ENCODE peak calls at places on chromosomes 16 and 17, in nine cellular contexts. R, L, J, V, Q, H, X, M and C are unnamed samples. For H3K9me3, the result is how much of the 10 kb centered on the place peaks cover.

GRCh38 chr17:3033248-3033640 is 30.2 kb downstream of the OR1D5 start:
- DNase-seq in M (no peak), V (no peak), Q (no peak), X (no peak), H (no peak), L (no peak), J (no peak), R (no peak), C (no peak)

GRCh38 chr17:74768069-74768762 is 7.9 kb downstream of the NAT9 start:
- DNase-seq in X (peak), Q (peak), V (no peak), L (no peak), R (no peak), H (peak), M (no peak), J (no peak), C (peak)

GRCh38 chr17:45145035-45145389 is 3.3 kb upstream of the HEXIM1 start:
- DNase-seq in L (no peak), V (no peak), Q (no peak), X (peak), H (no peak), M (no peak), R (no peak), J (peak), C (peak)

GRCh38 chr16:58027341-58028167 is 2.0 kb downstream of the MMP15 start:
- DNase-seq in V (no peak), R (no peak), J (no peak), M (no peak), X (no peak), L (peak), H (no peak), Q (peak), C (peak)

GRCh38 chr16:84532299-84532724 is 27.9 kb upstream of the MEAK7 start:
- DNase-seq in M (no peak), R (no peak), J (peak), Q (peak), V (peak), X (peak), H (peak), L (peak), C (peak)

GRCh38 chr17:40553694-40554534 is 11.4 kb downstream of the CCR7 start:
- DNase-seq in L (no peak), Q (peak), V (peak), J (peak), M (no peak), R (no peak), X (peak), H (peak), C (peak)

GRCh38 chr16:67235816-67236547 is 9.1 kb downstream of the TMEM208 start:
- DNase-seq in V (no peak), H (no peak), L (no peak), R (no peak), X (no peak), M (peak), J (no peak), Q (no peak), C (no peak)

GRCh38 chr17:45170976-45171337 is 9.3 kb downstream of the HEXIM2 start:
- DNase-seq in Q (peak), L (no peak), M (no peak), R (no peak), X (peak), H (peak), J (peak), V (peak), C (peak)

GRCh38 chr17:48149174-48150106 is 41.9 kb downstream of the SNX11 start:
- DNase-seq in R (no peak), M (no peak), V (no peak), Q (no peak), H (no peak), X (no peak), J (no peak), L (peak), C (no peak)

GRCh38 chr17:76243826-76244679 is 3.8 kb upstream of the RNF157 start:
- DNase-seq in V (no peak), Q (no peak), X (no peak), H (no peak), R (no peak), J (no peak), M (no peak), L (no peak), C (no peak)

GRCh38 chr17:56577810-56578209 is 15.7 kb upstream of the NOG start:
- DNase-seq in R (no peak), Q (peak), J (no peak), M (no peak), V (no peak), X (no peak), H (no peak), L (no peak), C (peak)

DNA sequence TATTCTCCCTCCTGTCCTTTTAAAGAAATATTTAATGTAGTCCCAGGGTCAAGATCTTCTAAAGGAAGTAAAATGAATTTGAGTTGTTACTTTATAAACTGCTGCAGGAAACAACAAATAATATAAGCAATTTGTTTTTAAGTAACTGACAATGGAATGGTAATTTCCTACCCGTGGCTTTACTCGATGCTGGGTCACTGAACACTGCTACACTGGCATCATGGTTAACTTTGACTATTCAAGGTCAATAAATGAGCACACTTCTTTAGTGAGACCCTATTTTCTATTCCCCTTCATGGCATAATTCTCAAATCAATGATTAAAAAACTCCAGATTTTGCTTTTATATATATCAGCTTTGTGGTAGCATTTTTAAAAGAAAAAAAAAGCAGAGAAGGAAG is 22.1 kb upstream of the ERCC4 start:
- DNase-seq in V (no peak), H (no peak), R (no peak), Q (no peak), M (no peak), J (no peak), X (no peak), L (no peak), C (no peak)
- H3K9me3 ChIP-seq in V (under half), H (under half), R (under half), Q (under half), M (under half), J (under half), X (under half), L (under half), C (under half)

DNA sequence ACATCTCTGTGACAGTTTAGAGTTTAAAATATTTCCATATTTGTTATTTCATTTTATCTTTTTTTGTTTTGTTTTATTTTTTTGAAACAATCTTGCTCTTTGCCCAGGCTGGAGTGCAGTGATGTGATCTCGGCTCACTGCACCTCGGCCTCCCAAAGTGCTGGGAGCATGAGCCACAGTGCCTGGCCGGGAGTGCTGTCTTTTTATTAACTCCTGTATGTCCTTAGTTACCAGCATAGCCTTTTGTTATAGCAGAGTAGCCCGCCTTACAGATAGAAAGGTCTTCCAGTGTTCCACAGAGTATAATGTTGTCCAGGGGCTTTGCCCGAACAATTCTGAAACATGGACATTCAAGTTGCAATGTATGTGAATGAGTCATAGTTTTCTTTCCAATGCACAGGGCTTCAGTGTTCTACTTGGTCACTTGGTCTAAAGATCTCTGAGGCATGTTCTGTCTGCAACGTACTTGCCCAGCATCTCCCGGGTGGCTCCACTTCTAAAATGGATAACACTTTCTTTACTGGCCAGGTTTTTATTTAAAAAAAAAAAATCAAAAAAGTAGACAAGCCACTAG is 125.6 kb downstream of the KCNJ18 start:
- DNase-seq in J (no peak), M (no peak), X (no peak), L (no peak), R (no peak), V (no peak), Q (no peak), H (no peak), C (no peak)
- H3K9me3 ChIP-seq in J (under half), M (under half), X (under half), L (under half), R (under half), V (under half), Q (under half), H (under half), C (under half)

GRCh38 chr17:22304667-22305303 is 612.5 kb downstream of the KCNJ18 start:
- DNase-seq in R (no peak), H (no peak), Q (no peak), J (no peak), X (no peak), M (no peak), L (no peak), V (no peak), C (no peak)
- H3K9me3 ChIP-seq in R (under half), H (under half), Q (under half), J (under half), X (under half), M (under half), L (under half), V (under half), C (under half)

GRCh38 chr17:55290721-55291507 is 26.2 kb downstream of the HLF start:
- DNase-seq in X (no peak), V (no peak), R (no peak), H (no peak), J (no peak), Q (no peak), M (no peak), L (no peak), C (no peak)
- H3K9me3 ChIP-seq in X (under half), V (under half), R (under half), H (under half), J (under half), Q (under half), M (under half), L (under half), C (under half)

GRCh38 chr17:28256370-28256769 is 62.6 kb upstream of the TMEM97 start:
- DNase-seq in Q (no peak), X (no peak), L (no peak), V (no peak), M (no peak), H (no peak), R (no peak), J (no peak), C (no peak)
- H3K9me3 ChIP-seq in Q (under half), X (under half), L (under half), V (under half), M (under half), H (under half), R (under half), J (under half), C (under half)

GRCh38 chr17:51435171-51435552 is 174.8 kb downstream of the UTP18 start:
- DNase-seq in L (no peak), M (no peak), X (no peak), J (no peak), Q (no peak), H (no peak), R (no peak), V (no peak), C (no peak)

GRCh38 chr17:51441431-51441830 is 181.1 kb downstream of the UTP18 start:
- DNase-seq in J (no peak), L (no peak), Q (no peak), X (no peak), H (no peak), M (no peak), V (no peak), R (no peak), C (no peak)

GRCh38 chr17:51435641-51436091 is 175.3 kb downstream of the UTP18 start:
- DNase-seq in L (peak), X (no peak), V (peak), Q (peak), H (no peak), M (no peak), J (no peak), R (peak), C (peak)

GRCh38 chr17:51442112-51442865 is 181.9 kb downstream of the UTP18 start:
- DNase-seq in X (no peak), J (no peak), V (no peak), M (no peak), R (no peak), L (no peak), Q (no peak), H (no peak), C (no peak)

GRCh38 chr17:51439395-51440229 is 179.3 kb downstream of the UTP18 start:
- DNase-seq in X (no peak), J (no peak), R (no peak), M (no peak), L (no peak), H (no peak), Q (no peak), V (no peak), C (no peak)
- H3K9me3 ChIP-seq in X (under half), J (under half), R (under half), M (under half), L (under half), H (under half), Q (under half), V (under half), C (under half)

GRCh38 chr16:35295856-35296255 is 1836.4 kb downstream of the TP53TG3F start:
- DNase-seq in Q (no peak), R (no peak), X (no peak), V (no peak), J (no peak), L (no peak), M (no peak), H (no peak), C (no peak)

GRCh38 chr16:35296962-35297653 is 1837.7 kb downstream of the TP53TG3F start:
- DNase-seq in J (no peak), M (no peak), R (no peak), L (no peak), X (no peak), V (no peak), Q (no peak), H (no peak), C (no peak)

GRCh38 chr16:35302859-35303258 is 1843.4 kb downstream of the TP53TG3F start:
- DNase-seq in Q (no peak), L (no peak), M (no peak), X (no peak), H (no peak), J (no peak), V (no peak), R (no peak), C (no peak)

GRCh38 chr16:35298460-35299243 is 1839.2 kb downstream of the TP53TG3F start:
- DNase-seq in L (no peak), M (no peak), Q (no peak), R (no peak), X (no peak), H (no peak), J (no peak), V (no peak), C (no peak)
- H3K9me3 ChIP-seq in L (under half), M (under half), Q (under half), R (under half), X (under half), H (under half), J (under half), V (under half), C (under half)

GRCh38 chr17:27049104-27049784 is 244.7 kb upstream of the WSB1 start:
- DNase-seq in R (no peak), M (no peak), Q (no peak), L (no peak), H (no peak), J (no peak), X (no peak), V (no peak), C (no peak)
- H3K9me3 ChIP-seq in R (under half), M (under half), Q (under half), L (under half), H (under half), J (under half), X (under half), V (under half), C (under half)